ENCODE peak calls at places on chromosomes 7 and 10, in six cellular contexts. One of them, this sample, is unnamed.
A peak's percentile ranks its signal among the peaks of the same experiment; 100 is the strongest.

GRCh38 chr7:152354061-152354460 is 81.7 kb downstream of the KMT2C start:
- DNase-seq in NCI-H774: no peak
- DNase-seq in A549: no peak
- DNase-seq in left ventricle myocardium superior: no peak
- DNase-seq in activated effector memory CD4-positive, alpha-beta T cell treated with anti-CD3 and anti-CD28 coated beads, Interleukin-2, amount 50 U/mL, for 16 hours: no peak
- DNase-seq in NCI-H146: no peak
- DNase-seq in this sample: no peak

GRCh38 chr10:72792288-72792687 is 100.3 kb downstream of the MCU start:
- DNase-seq in activated effector memory CD4-positive, alpha-beta T cell treated with anti-CD3 and anti-CD28 coated beads, Interleukin-2, amount 50 U/mL, for 16 hours: no peak
- DNase-seq in NCI-H146: no peak
- DNase-seq in A549: no peak
- DNase-seq in left ventricle myocardium superior: no peak
- DNase-seq in NCI-H774: no peak
- DNase-seq in this sample: no peak

GRCh38 chr10:60536529-60537114 is 146.9 kb upstream of the ANK3 start:
- DNase-seq in NCI-H774: no peak
- DNase-seq in A549: peak; percentile 12
- DNase-seq in activated effector memory CD4-positive, alpha-beta T cell treated with anti-CD3 and anti-CD28 coated beads, Interleukin-2, amount 50 U/mL, for 16 hours: no peak
- DNase-seq in NCI-H146: no peak
- DNase-seq in left ventricle myocardium superior: no peak
- DNase-seq in this sample: no peak

GRCh38 chr7:142927949-142928348 is 5.6 kb downstream of the TRPV5 start:
- DNase-seq in NCI-H774: no peak
- DNase-seq in activated effector memory CD4-positive, alpha-beta T cell treated with anti-CD3 and anti-CD28 coated beads, Interleukin-2, amount 50 U/mL, for 16 hours: peak; percentile 12
- DNase-seq in A549: no peak
- DNase-seq in NCI-H146: no peak
- DNase-seq in left ventricle myocardium superior: no peak
- DNase-seq in this sample: no peak

GRCh38 chr7:89072094-89072493 is 276.6 kb upstream of the TEX47 start:
- DNase-seq in NCI-H146: no peak
- DNase-seq in A549: no peak
- DNase-seq in activated effector memory CD4-positive, alpha-beta T cell treated with anti-CD3 and anti-CD28 coated beads, Interleukin-2, amount 50 U/mL, for 16 hours: no peak
- DNase-seq in left ventricle myocardium superior: no peak
- DNase-seq in NCI-H774: no peak
- DNase-seq in this sample: no peak

GRCh38 chr10:132538031-132538789 is 623 bp downstream of the INPP5A start:
- DNase-seq in NCI-H146: no peak
- DNase-seq in NCI-H774: no peak
- DNase-seq in A549: no peak
- DNase-seq in left ventricle myocardium superior: peak; percentile 59
- DNase-seq in activated effector memory CD4-positive, alpha-beta T cell treated with anti-CD3 and anti-CD28 coated beads, Interleukin-2, amount 50 U/mL, for 16 hours: peak; percentile 66
- DNase-seq in this sample: no peak

GRCh38 chr10:13684813-13685511 is 98.2 kb downstream of the PRPF18 start:
- DNase-seq in A549: no peak
- DNase-seq in left ventricle myocardium superior: no peak
- DNase-seq in NCI-H774: no peak
- DNase-seq in activated effector memory CD4-positive, alpha-beta T cell treated with anti-CD3 and anti-CD28 coated beads, Interleukin-2, amount 50 U/mL, for 16 hours: no peak
- DNase-seq in NCI-H146: no peak
- DNase-seq in this sample: no peak

GRCh38 chr10:14604181-14605142 is 170.2 kb downstream of the FAM107B start:
- DNase-seq in left ventricle myocardium superior: peak; percentile 92
- DNase-seq in NCI-H774: peak; percentile 72
- DNase-seq in A549: peak; percentile 69
- DNase-seq in NCI-H146: peak; percentile 92
- DNase-seq in activated effector memory CD4-positive, alpha-beta T cell treated with anti-CD3 and anti-CD28 coated beads, Interleukin-2, amount 50 U/mL, for 16 hours: peak; percentile 91
- DNase-seq in this sample: no peak

GRCh38 chr10:124641282-124642075 is 102.7 kb downstream of the FAM53B start:
- DNase-seq in A549: no peak
- DNase-seq in left ventricle myocardium superior: peak; percentile 74
- DNase-seq in activated effector memory CD4-positive, alpha-beta T cell treated with anti-CD3 and anti-CD28 coated beads, Interleukin-2, amount 50 U/mL, for 16 hours: peak; percentile 75
- DNase-seq in NCI-H774: no peak
- DNase-seq in NCI-H146: no peak
- DNase-seq in this sample: no peak

GRCh38 chr7:127591189-127591588 is 2.3 kb upstream of the FSCN3 start:
- DNase-seq in left ventricle myocardium superior: no peak
- DNase-seq in NCI-H774: no peak
- DNase-seq in A549: no peak
- DNase-seq in activated effector memory CD4-positive, alpha-beta T cell treated with anti-CD3 and anti-CD28 coated beads, Interleukin-2, amount 50 U/mL, for 16 hours: no peak
- DNase-seq in NCI-H146: no peak
- DNase-seq in this sample: no peak

GRCh38 chr10:50360486-50360885 is 109.2 kb upstream of the ASAH2 start:
- DNase-seq in NCI-H146: no peak
- DNase-seq in activated effector memory CD4-positive, alpha-beta T cell treated with anti-CD3 and anti-CD28 coated beads, Interleukin-2, amount 50 U/mL, for 16 hours: no peak
- DNase-seq in NCI-H774: no peak
- DNase-seq in A549: no peak
- DNase-seq in left ventricle myocardium superior: no peak
- DNase-seq in this sample: no peak

GRCh38 chr7:15751191-15751701 is 64.8 kb upstream of the MEOX2 start:
- DNase-seq in left ventricle myocardium superior: no peak
- DNase-seq in A549: no peak
- DNase-seq in NCI-H146: no peak
- DNase-seq in NCI-H774: no peak
- DNase-seq in activated effector memory CD4-positive, alpha-beta T cell treated with anti-CD3 and anti-CD28 coated beads, Interleukin-2, amount 50 U/mL, for 16 hours: no peak
- DNase-seq in this sample: no peak

GRCh38 chr7:27808626-27809025 is 68.7 kb downstream of the TAX1BP1 start:
- DNase-seq in left ventricle myocardium superior: no peak
- DNase-seq in activated effector memory CD4-positive, alpha-beta T cell treated with anti-CD3 and anti-CD28 coated beads, Interleukin-2, amount 50 U/mL, for 16 hours: no peak
- DNase-seq in NCI-H146: no peak
- DNase-seq in NCI-H774: no peak
- DNase-seq in A549: no peak
- DNase-seq in this sample: no peak

GRCh38 chr7:86660950-86661462 is 17.3 kb downstream of the GRM3 start:
- DNase-seq in activated effector memory CD4-positive, alpha-beta T cell treated with anti-CD3 and anti-CD28 coated beads, Interleukin-2, amount 50 U/mL, for 16 hours: no peak
- DNase-seq in A549: no peak
- DNase-seq in NCI-H146: no peak
- DNase-seq in left ventricle myocardium superior: no peak
- DNase-seq in NCI-H774: no peak
- DNase-seq in this sample: no peak

GRCh38 chr10:103765168-103765567 is 90.2 kb downstream of the SH3PXD2A start:
- DNase-seq in activated effector memory CD4-positive, alpha-beta T cell treated with anti-CD3 and anti-CD28 coated beads, Interleukin-2, amount 50 U/mL, for 16 hours: no peak
- DNase-seq in left ventricle myocardium superior: no peak
- DNase-seq in NCI-H146: no peak
- DNase-seq in A549: no peak
- DNase-seq in NCI-H774: no peak
- DNase-seq in this sample: no peak

This sample was measured in NCI-H2029 treated with DMSO at 0.1 percent for 48 hours.